ENCODE peak calls at places on chromosome 21, in seven cellular contexts. One of them, this sample, is unnamed.

GRCh38 chr21:20739421-20739820 is 258.8 kb upstream of the NCAM2 start:
- DNase-seq in neuronal stem cell: no peak
- DNase-seq in SJSA1: no peak
- DNase-seq in thyroid gland: no peak
- DNase-seq in CD8-positive, alpha-beta memory T cell: no peak
- DNase-seq in fibroblast of lung: no peak
- DNase-seq in lower lobe of right lung: no peak
- DNase-seq in this sample: no peak

GRCh38 chr21:30580132-30580531 is 10.1 kb downstream of the KRTAP22-2 start:
- DNase-seq in neuronal stem cell: no peak
- DNase-seq in SJSA1: no peak
- DNase-seq in thyroid gland: peak
- DNase-seq in CD8-positive, alpha-beta memory T cell: no peak
- DNase-seq in fibroblast of lung: no peak
- DNase-seq in lower lobe of right lung: no peak
- DNase-seq in this sample: no peak

GRCh38 chr21:41715649-41716321 is 51.1 kb downstream of the RIPK4 start:
- DNase-seq in neuronal stem cell: no peak
- DNase-seq in SJSA1: no peak
- DNase-seq in thyroid gland: no peak
- DNase-seq in CD8-positive, alpha-beta memory T cell: no peak
- DNase-seq in fibroblast of lung: no peak
- DNase-seq in lower lobe of right lung: no peak
- DNase-seq in this sample: no peak

GRCh38 chr21:21232320-21232719 is 234.1 kb downstream of the NCAM2 start:
- DNase-seq in neuronal stem cell: peak
- DNase-seq in SJSA1: no peak
- DNase-seq in thyroid gland: peak
- DNase-seq in CD8-positive, alpha-beta memory T cell: no peak
- DNase-seq in fibroblast of lung: peak
- DNase-seq in lower lobe of right lung: no peak
- DNase-seq in this sample: no peak

GRCh38 chr21:15682977-15683376 is 46.8 kb upstream of the USP25 start:
- DNase-seq in neuronal stem cell: no peak
- DNase-seq in SJSA1: no peak
- DNase-seq in thyroid gland: no peak
- DNase-seq in CD8-positive, alpha-beta memory T cell: no peak
- DNase-seq in fibroblast of lung: peak
- DNase-seq in lower lobe of right lung: no peak
- DNase-seq in this sample: peak

GRCh38 chr21:40052276-40052675 is 185.0 kb downstream of the PCP4 start:
- DNase-seq in neuronal stem cell: no peak
- DNase-seq in SJSA1: no peak
- DNase-seq in thyroid gland: no peak
- DNase-seq in CD8-positive, alpha-beta memory T cell: no peak
- DNase-seq in fibroblast of lung: no peak
- DNase-seq in lower lobe of right lung: no peak
- DNase-seq in this sample: no peak

GRCh38 chr21:33541105-33541711 is 709 bp downstream of the GART start:
- DNase-seq in neuronal stem cell: no peak
- DNase-seq in SJSA1: no peak
- DNase-seq in thyroid gland: no peak
- DNase-seq in CD8-positive, alpha-beta memory T cell: no peak
- DNase-seq in fibroblast of lung: peak
- DNase-seq in lower lobe of right lung: no peak
- DNase-seq in this sample: no peak

GRCh38 chr21:38299651-38300050 is 42.9 kb downstream of the KCNJ15 start:
- DNase-seq in neuronal stem cell: no peak
- DNase-seq in SJSA1: no peak
- DNase-seq in thyroid gland: no peak
- DNase-seq in CD8-positive, alpha-beta memory T cell: no peak
- DNase-seq in fibroblast of lung: no peak
- DNase-seq in lower lobe of right lung: no peak
- DNase-seq in this sample: no peak

GRCh38 chr21:38915546-38915945 is 109.8 kb downstream of the ETS2 start:
- DNase-seq in neuronal stem cell: no peak
- DNase-seq in SJSA1: no peak
- DNase-seq in thyroid gland: no peak
- DNase-seq in CD8-positive, alpha-beta memory T cell: no peak
- DNase-seq in fibroblast of lung: no peak
- DNase-seq in lower lobe of right lung: no peak
- DNase-seq in this sample: no peak

GRCh38 chr21:16353764-16354163 is 624.0 kb downstream of the USP25 start:
- DNase-seq in neuronal stem cell: no peak
- DNase-seq in SJSA1: no peak
- DNase-seq in thyroid gland: no peak
- DNase-seq in CD8-positive, alpha-beta memory T cell: no peak
- DNase-seq in fibroblast of lung: no peak
- DNase-seq in lower lobe of right lung: no peak
- DNase-seq in this sample: no peak

GRCh38 chr21:34243562-34243961 is 120.2 kb upstream of the KCNE2 start:
- DNase-seq in neuronal stem cell: no peak
- DNase-seq in SJSA1: no peak
- DNase-seq in thyroid gland: peak
- DNase-seq in CD8-positive, alpha-beta memory T cell: no peak
- DNase-seq in fibroblast of lung: peak
- DNase-seq in lower lobe of right lung: no peak
- DNase-seq in this sample: no peak

GRCh38 chr21:40337981-40338380 is 470.7 kb downstream of the PCP4 start:
- DNase-seq in neuronal stem cell: no peak
- DNase-seq in SJSA1: no peak
- DNase-seq in thyroid gland: no peak
- DNase-seq in CD8-positive, alpha-beta memory T cell: no peak
- DNase-seq in fibroblast of lung: no peak
- DNase-seq in lower lobe of right lung: no peak
- DNase-seq in this sample: no peak

GRCh38 chr21:36813071-36813470 is 114.2 kb downstream of the SIM2 start:
- DNase-seq in neuronal stem cell: no peak
- DNase-seq in SJSA1: no peak
- DNase-seq in thyroid gland: no peak
- DNase-seq in CD8-positive, alpha-beta memory T cell: no peak
- DNase-seq in fibroblast of lung: no peak
- DNase-seq in lower lobe of right lung: no peak
- DNase-seq in this sample: no peak

GRCh38 chr21:33989440-33989839 is 73.8 kb upstream of the ATP5PO start:
- DNase-seq in neuronal stem cell: no peak
- DNase-seq in SJSA1: no peak
- DNase-seq in thyroid gland: no peak
- DNase-seq in CD8-positive, alpha-beta memory T cell: no peak
- DNase-seq in fibroblast of lung: no peak
- DNase-seq in lower lobe of right lung: no peak
- DNase-seq in this sample: no peak

GRCh38 chr21:20026517-20026916 is 971.7 kb upstream of the NCAM2 start:
- DNase-seq in neuronal stem cell: no peak
- DNase-seq in SJSA1: no peak
- DNase-seq in thyroid gland: no peak
- DNase-seq in CD8-positive, alpha-beta memory T cell: no peak
- DNase-seq in fibroblast of lung: no peak
- DNase-seq in lower lobe of right lung: no peak
- DNase-seq in this sample: no peak

GRCh38 chr21:41321908-41322495 is 5.4 kb downstream of the FAM3B start:
- DNase-seq in neuronal stem cell: no peak
- DNase-seq in SJSA1: no peak
- DNase-seq in thyroid gland: no peak
- DNase-seq in CD8-positive, alpha-beta memory T cell: no peak
- DNase-seq in fibroblast of lung: no peak
- DNase-seq in lower lobe of right lung: no peak
- DNase-seq in this sample: no peak

GRCh38 chr21:34022557-34023335 is 50.6 kb upstream of the MRPS6 start:
- DNase-seq in neuronal stem cell: no peak
- DNase-seq in SJSA1: no peak
- DNase-seq in thyroid gland: no peak
- DNase-seq in CD8-positive, alpha-beta memory T cell: peak
- DNase-seq in fibroblast of lung: no peak
- DNase-seq in lower lobe of right lung: peak
- DNase-seq in this sample: no peak

GRCh38 chr21:29639366-29640232 is 300.2 kb downstream of the GRIK1 start:
- DNase-seq in neuronal stem cell: no peak
- DNase-seq in SJSA1: no peak
- DNase-seq in thyroid gland: no peak
- DNase-seq in CD8-positive, alpha-beta memory T cell: no peak
- DNase-seq in fibroblast of lung: no peak
- DNase-seq in lower lobe of right lung: no peak
- DNase-seq in this sample: no peak

GRCh38 chr21:35294231-35294898 is 245.3 kb upstream of the RUNX1 start:
- DNase-seq in neuronal stem cell: no peak
- DNase-seq in SJSA1: no peak
- DNase-seq in thyroid gland: no peak
- DNase-seq in CD8-positive, alpha-beta memory T cell: no peak
- DNase-seq in fibroblast of lung: no peak
- DNase-seq in lower lobe of right lung: no peak
- DNase-seq in this sample: peak

GRCh38 chr21:33383056-33383888 is 19.9 kb upstream of the IFNGR2 start:
- DNase-seq in neuronal stem cell: no peak
- DNase-seq in SJSA1: peak
- DNase-seq in thyroid gland: peak
- DNase-seq in CD8-positive, alpha-beta memory T cell: peak
- DNase-seq in fibroblast of lung: peak
- DNase-seq in lower lobe of right lung: peak
- DNase-seq in this sample: peak

GRCh38 chr21:16913010-16913409 is 599.8 kb upstream of the CXADR start:
- DNase-seq in neuronal stem cell: no peak
- DNase-seq in SJSA1: no peak
- DNase-seq in thyroid gland: peak
- DNase-seq in CD8-positive, alpha-beta memory T cell: no peak
- DNase-seq in fibroblast of lung: no peak
- DNase-seq in lower lobe of right lung: no peak
- DNase-seq in this sample: no peak

DNA sequence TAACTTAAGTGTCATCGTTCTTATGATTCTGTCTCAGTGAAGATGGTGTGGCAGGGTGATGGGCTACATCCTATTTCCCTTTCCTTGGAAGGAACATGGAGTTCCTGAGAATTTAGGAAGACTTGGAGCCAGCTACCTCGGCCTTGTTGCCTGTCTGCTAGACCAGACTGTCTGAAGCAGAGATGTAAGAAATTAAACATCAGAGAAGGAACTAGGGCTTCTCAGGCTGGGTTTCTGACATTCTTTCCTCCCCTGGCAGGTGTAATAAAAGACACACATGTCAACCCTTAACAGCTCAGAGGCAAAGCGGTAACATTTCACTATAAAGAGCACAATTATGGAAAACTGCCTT is 37.4 kb downstream of the MIS18A start:
- DNase-seq in neuronal stem cell: no peak
- DNase-seq in SJSA1: no peak
- DNase-seq in thyroid gland: no peak
- DNase-seq in CD8-positive, alpha-beta memory T cell: no peak
- DNase-seq in fibroblast of lung: no peak
- DNase-seq in lower lobe of right lung: no peak
- DNase-seq in this sample: no peak
- H3K27ac ChIP-seq in neuronal stem cell: no peak
- H3K27ac ChIP-seq in SJSA1: no peak
- H3K27ac ChIP-seq in thyroid gland: no peak
- H3K27ac ChIP-seq in CD8-positive, alpha-beta memory T cell: no peak
- H3K27ac ChIP-seq in fibroblast of lung: no peak
- H3K27ac ChIP-seq in lower lobe of right lung: no peak
- H3K27ac ChIP-seq in this sample: no peak

DNA sequence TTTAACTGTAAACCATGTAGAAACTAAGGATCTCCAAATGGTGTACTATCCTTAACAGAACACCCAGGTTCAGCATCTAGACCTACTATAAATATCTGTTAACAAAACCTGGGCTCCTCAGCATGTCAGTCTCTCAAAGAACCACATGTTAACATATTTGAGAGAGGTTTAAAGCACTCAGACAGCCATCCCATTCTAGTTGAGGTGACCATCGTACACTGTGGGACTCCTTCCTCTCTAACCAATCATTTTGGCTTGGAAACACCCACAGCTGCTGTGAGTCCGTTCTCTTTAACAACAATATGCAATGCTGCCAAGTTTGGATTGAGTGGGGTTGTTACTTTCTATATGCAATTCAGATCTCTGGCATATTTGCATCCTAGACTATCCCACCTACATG is 105.8 kb downstream of the MRPL39 start:
- DNase-seq in neuronal stem cell: no peak
- DNase-seq in SJSA1: no peak
- DNase-seq in thyroid gland: no peak
- DNase-seq in CD8-positive, alpha-beta memory T cell: no peak
- DNase-seq in fibroblast of lung: no peak
- DNase-seq in lower lobe of right lung: no peak
- DNase-seq in this sample: no peak
- H3K27ac ChIP-seq in neuronal stem cell: no peak
- H3K27ac ChIP-seq in SJSA1: no peak
- H3K27ac ChIP-seq in thyroid gland: no peak
- H3K27ac ChIP-seq in CD8-positive, alpha-beta memory T cell: no peak
- H3K27ac ChIP-seq in fibroblast of lung: no peak
- H3K27ac ChIP-seq in lower lobe of right lung: no peak
- H3K27ac ChIP-seq in this sample: no peak

GRCh38 chr21:28132713-28133112 is 860.0 kb downstream of the LTN1 start:
- DNase-seq in neuronal stem cell: no peak
- DNase-seq in SJSA1: no peak
- DNase-seq in thyroid gland: no peak
- DNase-seq in CD8-positive, alpha-beta memory T cell: no peak
- DNase-seq in fibroblast of lung: peak
- DNase-seq in lower lobe of right lung: no peak
- DNase-seq in this sample: no peak

GRCh38 chr21:28133116-28133515 is 859.6 kb downstream of the LTN1 start:
- DNase-seq in neuronal stem cell: no peak
- DNase-seq in SJSA1: no peak
- DNase-seq in thyroid gland: no peak
- DNase-seq in CD8-positive, alpha-beta memory T cell: no peak
- DNase-seq in fibroblast of lung: no peak
- DNase-seq in lower lobe of right lung: no peak
- DNase-seq in this sample: no peak

GRCh38 chr21:28136687-28137086 is 856.0 kb downstream of the LTN1 start:
- DNase-seq in neuronal stem cell: no peak
- DNase-seq in SJSA1: no peak
- DNase-seq in thyroid gland: no peak
- DNase-seq in CD8-positive, alpha-beta memory T cell: no peak
- DNase-seq in fibroblast of lung: no peak
- DNase-seq in lower lobe of right lung: no peak
- DNase-seq in this sample: no peak

GRCh38 chr21:28138272-28138671 is 854.4 kb downstream of the LTN1 start:
- DNase-seq in neuronal stem cell: no peak
- DNase-seq in SJSA1: no peak
- DNase-seq in thyroid gland: no peak
- DNase-seq in CD8-positive, alpha-beta memory T cell: no peak
- DNase-seq in fibroblast of lung: peak
- DNase-seq in lower lobe of right lung: no peak
- DNase-seq in this sample: no peak

DNA sequence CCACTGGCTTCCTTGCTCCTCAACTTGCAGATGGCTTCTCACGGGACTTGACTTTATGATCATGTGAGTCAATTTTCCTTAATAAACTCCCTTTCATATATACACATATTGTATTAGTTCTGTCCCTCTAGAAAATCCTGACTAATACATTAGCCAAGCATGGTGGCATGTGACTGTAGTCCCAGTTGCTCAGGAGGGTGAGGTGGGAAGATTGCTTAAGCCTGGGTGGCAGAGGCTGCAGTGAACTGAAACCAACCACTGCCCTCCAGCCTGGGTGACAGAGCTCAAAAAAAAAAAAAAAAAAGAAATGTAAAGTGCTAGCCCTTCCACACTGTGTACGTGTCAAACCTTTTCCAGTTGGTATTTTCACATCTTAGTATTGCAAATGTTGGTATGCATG is 857.0 kb downstream of the LTN1 start:
- DNase-seq in neuronal stem cell: no peak
- DNase-seq in SJSA1: no peak
- DNase-seq in thyroid gland: no peak
- DNase-seq in CD8-positive, alpha-beta memory T cell: no peak
- DNase-seq in fibroblast of lung: no peak
- DNase-seq in lower lobe of right lung: peak
- DNase-seq in this sample: no peak
- H3K27ac ChIP-seq in neuronal stem cell: no peak
- H3K27ac ChIP-seq in SJSA1: no peak
- H3K27ac ChIP-seq in thyroid gland: no peak
- H3K27ac ChIP-seq in CD8-positive, alpha-beta memory T cell: no peak
- H3K27ac ChIP-seq in fibroblast of lung: no peak
- H3K27ac ChIP-seq in lower lobe of right lung: no peak
- H3K27ac ChIP-seq in this sample: no peak

GRCh38 chr21:44304846-44305245 is 5.0 kb downstream of the PFKL start:
- DNase-seq in neuronal stem cell: peak
- DNase-seq in SJSA1: peak
- DNase-seq in thyroid gland: peak
- DNase-seq in CD8-positive, alpha-beta memory T cell: peak
- DNase-seq in fibroblast of lung: peak
- DNase-seq in lower lobe of right lung: no peak
- DNase-seq in this sample: no peak
- H3K27ac ChIP-seq in neuronal stem cell: no peak
- H3K27ac ChIP-seq in SJSA1: no peak
- H3K27ac ChIP-seq in thyroid gland: no peak
- H3K27ac ChIP-seq in CD8-positive, alpha-beta memory T cell: no peak
- H3K27ac ChIP-seq in fibroblast of lung: no peak
- H3K27ac ChIP-seq in lower lobe of right lung: peak
- H3K27ac ChIP-seq in this sample: no peak